ENCODE peak calls at places on chromosomes 16 and 17, in ten cellular contexts. X is NCI-H524 treated with DMSO at 0.1 percent for 48 hours; M is brain microvascular endothelial cell; D is GOT3; G is NB4; B is lung microvascular endothelial cell; Z is stimulated activated naive CD8-positive, alpha-beta T cell treated with anti-CD3 and anti-CD28 coated beads, Interleukin-15, Interleukin-2, amounts not matched to agents 100 U/mL and 50 U/mL, for 24 hours; L is Caco-2; R is HAP-1; S is RCC 7860. K is an unnamed sample.

GRCh38 chr17:45081046-45081703 is 20.1 kb downstream of the NMT1 start:
- DNase-seq in X (no peak), M (no peak), D (no peak), G (no peak), B (no peak), Z (no peak), L (no peak), R (no peak), S (no peak), K (no peak)

GRCh38 chr16:57628008-57628781 is at the start of gene ADGRG1:
- DNase-seq in X (peak; percentile 11), M (peak; percentile 93), D (peak; percentile 76), G (peak; percentile 86), B (peak; percentile 97), Z (peak; percentile 75), L (peak; percentile 50), R (peak; percentile 55), S (peak; percentile 99), K (peak; percentile 46)

GRCh38 chr17:79988163-79988971 is 47.3 kb downstream of the TBC1D16 start:
- DNase-seq in X (no peak), M (peak; percentile 47), D (no peak), G (no peak), B (peak; percentile 84), Z (peak; percentile 37), L (no peak), R (no peak), S (peak; percentile 21), K (peak; percentile 60)

GRCh38 chr17:74325743-74326379 is at the start of gene KIF19:
- DNase-seq in X (no peak), M (no peak), D (no peak), G (no peak), B (no peak), Z (peak; percentile 74), L (peak; percentile 60), R (peak; percentile 67), S (no peak), K (no peak)

GRCh38 chr16:73056383-73056782 is 8.5 kb upstream of the ZFHX3 start:
- DNase-seq in X (no peak), M (no peak), D (no peak), G (no peak), B (no peak), Z (no peak), L (no peak), R (no peak), S (no peak), K (no peak)

GRCh38 chr17:71824671-71825070 is 296.1 kb upstream of the SOX9 start:
- DNase-seq in X (no peak), M (no peak), D (no peak), G (no peak), B (no peak), Z (no peak), L (no peak), R (no peak), S (no peak), K (no peak)

GRCh38 chr16:11236855-11237254 is 19.1 kb downstream of the SOCS1 start:
- DNase-seq in X (no peak), M (no peak), D (no peak), G (peak; percentile 82), B (no peak), Z (no peak), L (no peak), R (no peak), S (no peak), K (no peak)

GRCh38 chr17:6574689-6575595 is 18.6 kb upstream of the PITPNM3 start:
- DNase-seq in X (no peak), M (peak; percentile 69), D (peak; percentile 32), G (peak; percentile 80), B (peak; percentile 70), Z (peak; percentile 66), L (no peak), R (no peak), S (peak; percentile 14), K (no peak)

GRCh38 chr16:24013733-24014645 is 178.2 kb downstream of the PRKCB start:
- DNase-seq in X (no peak), M (no peak), D (no peak), G (peak; percentile 97), B (no peak), Z (peak; percentile 70), L (no peak), R (peak; percentile 40), S (no peak), K (no peak)

GRCh38 chr16:69131749-69132423 is 502 bp downstream of the CHTF8 start:
- DNase-seq in X (no peak), M (peak; percentile 69), D (peak; percentile 19), G (peak; percentile 94), B (peak; percentile 80), Z (peak; percentile 87), L (peak; percentile 93), R (peak; percentile 96), S (peak; percentile 63), K (peak; percentile 91)

GRCh38 chr17:79509496-79509895 is 101.4 kb downstream of the RBFOX3 start:
- DNase-seq in X (no peak), M (no peak), D (no peak), G (no peak), B (no peak), Z (no peak), L (no peak), R (no peak), S (no peak), K (no peak)

GRCh38 chr17:35051579-35052239 is 11.8 kb downstream of the RFFL start:
- DNase-seq in X (no peak), M (peak; percentile 4), D (no peak), G (peak; percentile 59), B (peak; percentile 69), Z (no peak), L (no peak), R (no peak), S (no peak), K (peak; percentile 22)

GRCh38 chr16:28495795-28496749 is 1.6 kb downstream of the APOBR start:
- DNase-seq in X (no peak), M (no peak), D (no peak), G (no peak), B (no peak), Z (no peak), L (no peak), R (no peak), S (no peak), K (no peak)

GRCh38 chr16:67666032-67666537 is 465 bp downstream of the ENKD1 start:
- DNase-seq in X (no peak), M (no peak), D (no peak), G (peak; percentile 61), B (peak; percentile 37), Z (peak; percentile 48), L (peak; percentile 63), R (peak; percentile 66), S (no peak), K (peak; percentile 69)